ENCODE peak calls at places on chromosomes 4 and X, in four cellular contexts. N is sigmoid colon, L is upper lobe of right lung, S is adrenal gland. K is an unnamed sample. For H3K4me1, the result is how much of the 10 kb centered on the place peaks cover.

GRCh38 chr4:14863420-14864364 is 138.6 kb upstream of the CPEB2 start:
- DNase-seq in N (no peak), L (no peak), S (no peak), K (no peak)

GRCh38 chr4:66609014-66609413 is 936.3 kb downstream of the CENPC start:
- DNase-seq in N (no peak), L (no peak), S (no peak), K (no peak)

GRCh38 chrX:86322913-86323312 is 174.7 kb downstream of the DACH2 start:
- DNase-seq in N (no peak), L (no peak), S (no peak), K (no peak)

GRCh38 chr4:186900232-186900900 is 176.7 kb upstream of the FAT1 start:
- DNase-seq in N (no peak), L (no peak), S (no peak), K (no peak)

GRCh38 chrX:109818921-109819320 is 85.9 kb upstream of the ACSL4 start:
- DNase-seq in N (no peak), L (no peak), S (no peak), K (no peak)

GRCh38 chrX:18833071-18833731 is 125.8 kb downstream of the PPEF1 start:
- DNase-seq in N (peak), L (no peak), S (peak), K (no peak)

GRCh38 chrX:113629326-113629725 is 788.7 kb upstream of the AMOT start:
- DNase-seq in N (no peak), L (no peak), S (no peak), K (no peak)

GRCh38 chrX:2592279-2592678 is 91.5 kb upstream of the DHRSX start:
- DNase-seq in N (no peak), L (no peak), S (no peak), K (no peak)

GRCh38 chr4:147340111-147340510 is 140.8 kb upstream of the EDNRA start:
- DNase-seq in N (no peak), L (no peak), S (peak), K (peak)

GRCh38 chr4:513327-513726 is 14.3 kb downstream of the PIGG start:
- DNase-seq in N (peak), L (no peak), S (no peak), K (no peak)

GRCh38 chrX:48848847-48849246 is 13.4 kb upstream of the PCSK1N start:
- DNase-seq in N (no peak), L (no peak), S (no peak), K (no peak)

GRCh38 chr4:176611351-176611750 is 181.4 kb downstream of the VEGFC start:
- DNase-seq in N (no peak), L (no peak), S (no peak), K (no peak)

GRCh38 chrX:8971116-8971515 is 62.8 kb downstream of the FAM9B start:
- DNase-seq in N (no peak), L (no peak), S (no peak), K (peak)

GRCh38 chr4:70838972-70839536 is 636 bp downstream of the GRSF1 start:
- DNase-seq in N (peak), L (peak), S (peak), K (peak)
- TF ChIP-seq CTCF in N (no peak), L (no peak), S (no peak), K (no peak)

GRCh38 chr4:129355031-129355430 is 259.1 kb downstream of the C4orf33 start:
- DNase-seq in N (no peak), L (no peak), S (no peak), K (no peak)

GRCh38 chr4:129355529-129355928 is 259.6 kb downstream of the C4orf33 start:
- DNase-seq in N (no peak), L (no peak), S (no peak), K (peak)

GRCh38 chr4:129362685-129363274 is 266.8 kb downstream of the C4orf33 start:
- DNase-seq in N (no peak), L (no peak), S (peak), K (no peak)

GRCh38 chr4:129353490-129353889 is 257.5 kb downstream of the C4orf33 start:
- DNase-seq in N (no peak), L (no peak), S (no peak), K (no peak)

GRCh38 chr4:129358571-129358970 is 262.6 kb downstream of the C4orf33 start:
- DNase-seq in N (no peak), L (no peak), S (no peak), K (peak)
- H3K4me1 ChIP-seq in N (under half), L (under half), S (under half), K (under half)

GRCh38 chr4:6988016-6988715 is 55.0 kb upstream of the TADA2B start:
- DNase-seq in N (no peak), L (no peak), S (peak), K (no peak)

GRCh38 chr4:6991249-6991648 is 51.9 kb upstream of the TADA2B start:
- DNase-seq in N (no peak), L (no peak), S (no peak), K (no peak)

GRCh38 chr4:6990661-6991060 is 52.5 kb upstream of the TADA2B start:
- DNase-seq in N (no peak), L (no peak), S (no peak), K (no peak)

GRCh38 chr4:6987566-6987920 is 55.6 kb upstream of the TADA2B start:
- DNase-seq in N (no peak), L (no peak), S (peak), K (peak)

DNA sequence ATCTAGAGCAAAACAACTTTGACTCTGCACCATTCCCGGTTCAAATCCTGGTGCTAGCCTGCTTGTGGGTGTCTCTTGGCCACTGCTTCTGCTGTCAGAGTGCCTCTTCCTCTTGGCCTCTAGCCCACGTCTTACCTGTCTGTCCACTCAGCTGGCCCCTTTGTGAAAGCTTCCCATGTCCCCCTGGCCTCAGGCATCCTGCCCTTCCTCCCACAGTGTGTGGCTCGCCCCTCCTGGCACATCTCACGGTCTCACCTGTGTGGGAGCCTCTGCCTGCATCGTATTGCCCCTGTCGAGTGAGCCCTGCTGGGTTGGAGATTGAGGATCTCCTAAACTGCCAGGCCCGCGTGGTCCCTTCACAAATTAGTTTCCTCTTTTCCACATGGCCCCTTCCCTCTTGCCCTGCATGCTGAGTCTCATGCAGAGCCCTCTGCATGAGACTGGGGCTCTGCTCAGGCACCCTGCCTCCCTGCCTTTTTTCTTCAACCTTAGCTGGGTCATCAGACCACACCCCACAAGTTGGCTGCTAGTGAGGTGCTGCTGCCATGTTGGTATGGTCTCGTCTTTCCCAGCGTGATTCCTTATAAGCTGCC is 53.7 kb upstream of the TADA2B start:
- DNase-seq in N (no peak), L (no peak), S (no peak), K (no peak)
- H3K27ac ChIP-seq in N (peak), L (no peak), S (no peak), K (no peak)

GRCh38 chr4:99594818-99595217 is 20.2 kb downstream of the MTTP start:
- DNase-seq in N (no peak), L (no peak), S (no peak), K (no peak)

GRCh38 chr4:99591757-99592156 is 17.1 kb downstream of the MTTP start:
- DNase-seq in N (no peak), L (no peak), S (no peak), K (no peak)

DNA sequence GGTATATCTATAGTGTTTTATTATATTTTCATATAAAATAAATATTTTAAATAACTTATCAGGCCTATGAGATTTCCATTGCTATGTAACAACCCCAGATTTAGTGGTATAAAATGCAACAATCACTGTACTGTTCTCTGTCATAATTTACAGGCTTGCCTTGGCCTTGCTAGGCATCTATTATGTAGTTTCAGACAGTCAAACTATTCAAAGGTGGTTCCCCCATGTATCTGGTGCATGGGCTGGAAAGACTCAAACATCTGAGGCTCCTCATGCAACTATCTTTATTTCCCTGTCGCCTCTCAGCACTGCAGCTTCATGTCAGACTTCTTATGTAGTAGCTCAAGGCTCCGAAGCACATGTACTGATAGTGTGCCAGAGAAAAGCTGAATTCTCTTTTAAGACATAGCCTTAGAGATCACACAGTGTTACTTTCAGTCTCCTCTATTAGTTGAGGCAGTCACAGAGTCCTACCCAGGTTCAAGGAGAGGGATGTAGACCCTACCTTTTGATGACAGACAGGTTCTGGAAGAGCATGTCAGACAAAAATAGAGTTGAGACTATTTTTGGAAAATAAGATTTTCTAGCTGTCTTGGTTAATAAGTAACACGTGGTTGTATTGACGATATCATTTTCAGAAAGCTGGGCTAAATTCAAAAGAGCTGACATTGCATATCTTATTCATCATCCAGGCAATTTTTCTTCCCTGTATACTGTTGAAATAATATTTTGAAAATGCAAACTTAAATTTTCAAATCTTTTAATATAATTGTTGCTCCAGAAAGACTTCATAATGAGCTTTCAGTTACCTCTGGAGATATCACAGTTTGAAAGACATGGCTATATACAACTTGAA is 19.4 kb downstream of the MTTP start:
- DNase-seq in N (no peak), L (no peak), S (no peak), K (no peak)
- TF ChIP-seq CTCF in N (no peak), L (no peak), S (no peak), K (no peak)

DNA sequence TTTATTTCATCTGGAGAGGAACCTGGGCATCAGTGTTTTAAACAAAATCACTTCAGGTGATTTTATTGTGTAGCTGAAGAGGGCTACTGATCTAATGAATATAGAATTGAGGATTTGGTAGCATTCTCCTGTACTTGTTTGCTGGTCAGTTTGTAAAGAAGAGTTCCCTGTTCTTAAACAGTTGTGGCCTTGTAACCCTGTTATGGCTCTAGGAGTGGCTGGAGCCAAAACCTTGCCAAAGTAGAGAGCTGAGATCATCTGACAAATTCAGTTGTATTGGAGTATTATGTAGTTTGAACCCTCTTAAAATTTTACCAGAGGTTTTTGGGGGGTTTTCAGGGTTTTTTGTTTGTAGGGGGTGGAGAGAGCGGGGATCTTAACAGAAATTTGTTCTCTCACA is 36.5 kb downstream of the USP9X start:
- DNase-seq in N (no peak), L (no peak), S (peak), K (no peak)
- H3K4me1 ChIP-seq in N (under half), L (under half), S (under half), K (under half)

GRCh38 chrX:134735015-134735414 is 76.7 kb upstream of the PLAC1 start:
- DNase-seq in N (no peak), L (no peak), S (no peak), K (no peak)

GRCh38 chrX:134732676-134733075 is 74.4 kb upstream of the PLAC1 start:
- DNase-seq in N (no peak), L (no peak), S (no peak), K (no peak)

GRCh38 chrX:134734343-134735001 is 76.2 kb upstream of the PLAC1 start:
- DNase-seq in N (no peak), L (no peak), S (no peak), K (no peak)

GRCh38 chrX:134732152-134732551 is 73.9 kb upstream of the PLAC1 start:
- DNase-seq in N (no peak), L (no peak), S (peak), K (no peak)

GRCh38 chrX:134733595-134733994 is 75.3 kb upstream of the PLAC1 start:
- DNase-seq in N (no peak), L (no peak), S (no peak), K (no peak)
- H3K27ac ChIP-seq in N (no peak), L (no peak), S (no peak), K (no peak)